ENCODE peak calls at places on chromosomes 12 and 14, in nine cellular contexts. Q, O, Z, X, A, B, M, K and G are unnamed samples.

GRCh38 chr14:91873476-91874265 is 6.3 kb upstream of the TC2N start:
- DNase-seq in Q (no peak), O (no peak), Z (no peak), X (no peak), A (peak; percentile 63), B (no peak), M (no peak), K (no peak), G (no peak)

GRCh38 chr12:74111688-74112360 is 425.8 kb upstream of the ATXN7L3B start:
- DNase-seq in Q (no peak), O (peak; percentile 19), Z (no peak), X (no peak), A (no peak), B (no peak), M (no peak), K (no peak), G (no peak)

GRCh38 chr14:68987653-68988036 is 8.5 kb upstream of the ACTN1 start:
- DNase-seq in Q (no peak), O (no peak), Z (no peak), X (no peak), A (no peak), B (no peak), M (no peak), K (no peak), G (no peak)

GRCh38 chr12:124172646-124173045 is 122.2 kb upstream of the RFLNA start:
- DNase-seq in Q (no peak), O (no peak), Z (peak; percentile 21), X (peak; percentile 37), A (no peak), B (no peak), M (no peak), K (no peak), G (peak; percentile 78)

GRCh38 chr12:3436496-3437060 is 54.4 kb upstream of the PRMT8 start:
- DNase-seq in Q (no peak), O (no peak), Z (no peak), X (no peak), A (no peak), B (no peak), M (no peak), K (peak; percentile 70), G (no peak)

GRCh38 chr12:40202095-40203059 is 22.4 kb upstream of the LRRK2 start:
- DNase-seq in Q (no peak), O (no peak), Z (no peak), X (no peak), A (no peak), B (no peak), M (no peak), K (no peak), G (no peak)

GRCh38 chr14:51004352-51004800 is 60.1 kb upstream of the PYGL start:
- DNase-seq in Q (no peak), O (no peak), Z (no peak), X (no peak), A (no peak), B (peak; percentile 76), M (no peak), K (peak; percentile 41), G (no peak)

GRCh38 chr12:53770281-53770680 is 18.5 kb upstream of the CISTR start:
- DNase-seq in Q (peak; percentile 95), O (no peak), Z (peak; percentile 96), X (peak; percentile 93), A (no peak), B (no peak), M (no peak), K (no peak), G (peak; percentile 94)

GRCh38 chr12:2168808-2169207 is 116.0 kb downstream of the CACNA1C start:
- DNase-seq in Q (no peak), O (peak; percentile 86), Z (peak; percentile 67), X (no peak), A (no peak), B (peak; percentile 54), M (no peak), K (peak; percentile 73), G (no peak)

GRCh38 chr12:68240079-68240478 is 13.3 kb downstream of the IL22 start:
- DNase-seq in Q (peak; percentile 94), O (peak; percentile 65), Z (peak; percentile 86), X (peak; percentile 65), A (no peak), B (no peak), M (no peak), K (no peak), G (peak; percentile 96)

GRCh38 chr12:49198431-49199155 is 9.7 kb upstream of the TUBA1A start:
- DNase-seq in Q (peak; percentile 93), O (no peak), Z (peak; percentile 95), X (peak; percentile 53), A (no peak), B (peak; percentile 71), M (peak; percentile 67), K (no peak), G (peak; percentile 84)

GRCh38 chr14:60095781-60096450 is 4.2 kb downstream of the PCNX4 start:
- DNase-seq in Q (peak; percentile 69), O (no peak), Z (peak; percentile 79), X (no peak), A (no peak), B (no peak), M (no peak), K (no peak), G (peak; percentile 62)

DNA sequence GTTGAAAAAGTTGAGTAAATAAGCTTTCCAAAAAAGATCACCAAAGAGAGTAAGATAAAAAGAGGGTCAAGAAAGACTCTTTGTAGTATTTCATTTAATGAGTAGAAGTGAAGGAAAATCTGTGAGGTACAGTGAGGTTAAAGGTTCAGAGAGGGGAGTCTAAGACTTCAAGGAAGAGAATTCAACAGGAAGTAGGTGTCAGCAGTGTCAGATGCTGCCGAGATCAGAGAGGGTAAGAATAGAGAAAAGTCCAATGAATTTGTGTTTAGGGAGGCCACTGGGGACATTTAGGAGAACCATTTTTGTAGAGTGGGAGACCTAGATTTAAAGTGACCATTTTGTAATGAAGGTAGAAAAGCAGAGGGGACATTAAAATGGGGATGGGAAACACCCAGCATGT is 71.6 kb upstream of the KRAS start:
- DNase-seq in Q (no peak), O (no peak), Z (no peak), X (no peak), A (no peak), B (no peak), M (no peak), K (no peak), G (no peak)
- TF ChIP-seq CTCF in Q (no peak), O (no peak), Z (no peak), X (no peak), A (no peak), B (no peak), M (no peak), K (no peak), G (no peak)

GRCh38 chr12:106303202-106303820 is 778 bp downstream of the TCP11L2 start:
- DNase-seq in Q (peak; percentile 67), O (peak; percentile 93), Z (peak; percentile 44), X (no peak), A (peak; percentile 56), B (peak; percentile 90), M (peak; percentile 95), K (peak; percentile 90), G (peak; percentile 63)
- TF ChIP-seq CTCF in Q (no peak), O (peak; percentile 6), Z (no peak), X (no peak), A (no peak), B (no peak), M (no peak), K (no peak), G (peak; percentile 37)

GRCh38 chr12:44314007-44314500 is 478.2 kb downstream of the TMEM117 start:
- DNase-seq in Q (no peak), O (no peak), Z (peak; percentile 25), X (no peak), A (no peak), B (no peak), M (no peak), K (no peak), G (no peak)

GRCh38 chr12:44313188-44313587 is 477.3 kb downstream of the TMEM117 start:
- DNase-seq in Q (no peak), O (no peak), Z (no peak), X (no peak), A (no peak), B (no peak), M (no peak), K (no peak), G (no peak)

DNA sequence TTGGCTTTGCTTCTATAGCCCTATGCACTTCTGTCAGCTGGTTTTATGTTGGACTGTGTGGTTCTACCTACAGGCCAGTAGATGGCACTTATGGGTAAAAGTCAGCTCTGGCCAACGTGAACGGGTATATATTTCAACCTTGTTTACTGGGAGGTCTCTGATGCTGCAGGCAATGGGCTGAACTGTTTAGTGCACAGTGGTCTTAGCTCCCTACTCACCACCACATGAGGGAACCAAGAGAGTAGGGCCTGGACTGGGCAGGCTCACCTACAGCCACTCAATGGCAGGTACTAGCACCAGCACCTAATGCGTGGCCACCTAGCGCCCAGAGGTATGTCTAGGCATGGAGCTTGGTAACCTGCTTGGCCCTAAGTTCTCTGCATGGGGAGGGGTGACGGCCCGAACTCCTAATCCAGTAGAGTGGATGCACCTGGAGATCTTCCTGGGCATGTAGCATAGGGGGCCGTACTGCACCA is 481.8 kb downstream of the TMEM117 start:
- DNase-seq in Q (peak; percentile 15), O (peak; percentile 43), Z (peak; percentile 18), X (no peak), A (peak; percentile 22), B (no peak), M (no peak), K (no peak), G (peak; percentile 35)
- TF ChIP-seq CTCF in Q (peak; percentile 33), O (peak; percentile 53), Z (peak; percentile 21), X (peak; percentile 61), A (peak; percentile 58), B (peak; percentile 13), M (peak; percentile 35), K (peak; percentile 14), G (peak; percentile 71)

GRCh38 chr12:24955853-24956252 is 7.0 kb upstream of the BCAT1 start:
- DNase-seq in Q (no peak), O (no peak), Z (no peak), X (no peak), A (no peak), B (no peak), M (no peak), K (no peak), G (no peak)

GRCh38 chr12:24955389-24955788 is 6.5 kb upstream of the BCAT1 start:
- DNase-seq in Q (no peak), O (no peak), Z (no peak), X (no peak), A (no peak), B (no peak), M (no peak), K (no peak), G (no peak)

GRCh38 chr12:24964342-24964741 is 15.4 kb upstream of the BCAT1 start:
- DNase-seq in Q (no peak), O (no peak), Z (no peak), X (no peak), A (no peak), B (no peak), M (no peak), K (no peak), G (no peak)

GRCh38 chr12:24960222-24960855 is 11.4 kb upstream of the BCAT1 start:
- DNase-seq in Q (peak; percentile 69), O (peak; percentile 50), Z (peak; percentile 47), X (peak; percentile 27), A (peak; percentile 36), B (no peak), M (no peak), K (no peak), G (peak; percentile 50)
- TF ChIP-seq CTCF in Q (peak; percentile 84), O (peak; percentile 53), Z (peak; percentile 76), X (peak; percentile 87), A (peak; percentile 70), B (no peak), M (peak; percentile 35), K (peak; percentile 20), G (peak; percentile 84)

GRCh38 chr12:48084066-48084465 is 21.8 kb downstream of the SENP1 start:
- DNase-seq in Q (peak; percentile 58), O (peak; percentile 18), Z (no peak), X (no peak), A (no peak), B (no peak), M (no peak), K (no peak), G (no peak)
- TF ChIP-seq CTCF in Q (peak; percentile 1), O (peak; percentile 48), Z (no peak), X (peak; percentile 18), A (no peak), B (peak; percentile 8), M (peak; percentile 54), K (peak; percentile 21), G (peak; percentile 54)